ENCODE peak calls at places on chromosomes 3 and 15, in four cellular contexts. Y is cardiac muscle cell, R is endothelial cell, Z is PC-3. X is an unnamed sample.

GRCh38 chr15:76974456-76975083 is 20.4 kb upstream of the PSTPIP1 start:
- DNase-seq in R (no peak), Z (no peak), Y (no peak), X (no peak)

GRCh38 chr15:70376031-70376928 is 278.6 kb upstream of the TLE3 start:
- DNase-seq in Z (no peak), R (no peak), Y (no peak), X (no peak)

GRCh38 chr3:185796431-185797107 is 28.3 kb downstream of the IGF2BP2 start:
- DNase-seq in R (no peak), Z (peak; percentile 100), Y (no peak), X (no peak)

GRCh38 chr3:138861755-138862333 is 27.1 kb upstream of the PIK3CB start:
- DNase-seq in Y (no peak), R (peak; percentile 5), Z (no peak), X (no peak)

GRCh38 chr3:195467641-195468390 is 25.0 kb upstream of the ACAP2 start:
- DNase-seq in Z (no peak), R (no peak), Y (no peak), X (no peak)

GRCh38 chr3:122343654-122344053 is 18.6 kb downstream of the CSTA start:
- DNase-seq in Z (peak; percentile 49), Y (no peak), R (no peak), X (no peak)

GRCh38 chr3:183941216-183941615 is 56.5 kb upstream of the PARL start:
- DNase-seq in Z (no peak), R (no peak), Y (no peak), X (no peak)

GRCh38 chr3:64295594-64295993 is 70.3 kb upstream of the PRICKLE2 start:
- DNase-seq in Z (peak; percentile 67), R (no peak), Y (no peak), X (no peak)

GRCh38 chr3:97713634-97714033 is 50.9 kb upstream of the ARL6 start:
- DNase-seq in Z (no peak), Y (no peak), R (no peak), X (no peak)

DNA sequence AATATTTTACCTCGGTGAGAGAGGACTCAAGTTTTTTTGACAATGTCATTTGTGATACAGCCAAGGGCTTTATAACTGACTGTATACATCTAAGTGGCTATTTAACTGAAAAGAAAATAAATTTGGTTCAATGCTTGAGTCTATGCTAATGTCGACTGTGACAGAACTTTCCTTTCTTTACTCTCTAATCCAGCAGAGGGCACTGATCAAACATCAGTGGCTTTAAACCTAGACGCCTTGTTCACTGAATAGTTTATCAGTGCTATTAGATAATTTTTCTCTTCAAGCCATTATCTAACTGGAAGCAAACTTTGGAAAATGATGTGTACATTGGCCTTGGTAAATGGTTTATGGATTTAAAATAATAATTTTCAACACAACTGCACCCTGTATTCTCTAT is 285.1 kb downstream of the CHL1 start:
- DNase-seq in Z (peak; percentile 30), Y (no peak), R (no peak), X (no peak)
- TF ChIP-seq CTCF in Z (peak; percentile 57), Y (peak; percentile 25), R (no peak), X (no peak)

GRCh38 chr3:127590593-127591477 is at the start of gene TPRA1:
- DNase-seq in Z (peak; percentile 92), Y (peak; percentile 97), R (peak; percentile 68), X (peak; percentile 46)
- TF ChIP-seq CTCF in Z (peak; percentile 31), Y (no peak), R (no peak), X (no peak)

GRCh38 chr15:67928666-67929065 is 88.8 kb upstream of the RNU6-1 start:
- DNase-seq in Y (no peak), R (no peak), Z (no peak), X (no peak)

GRCh38 chr15:67935244-67935643 is 95.4 kb upstream of the RNU6-1 start:
- DNase-seq in Y (no peak), R (no peak), Z (no peak), X (no peak)

GRCh38 chr15:67927501-67928156 is 87.8 kb upstream of the RNU6-1 start:
- DNase-seq in Z (peak; percentile 28), Y (peak; percentile 91), R (no peak), X (no peak)

GRCh38 chr15:67931861-67932260 is 92.0 kb upstream of the RNU6-1 start:
- DNase-seq in Y (no peak), Z (peak; percentile 12), R (no peak), X (no peak)

GRCh38 chr15:67930720-67931119 is 90.9 kb upstream of the RNU6-1 start:
- DNase-seq in Y (no peak), Z (no peak), R (no peak), X (no peak)
- TF ChIP-seq CTCF in Y (no peak), Z (no peak), R (no peak), X (no peak)

DNA sequence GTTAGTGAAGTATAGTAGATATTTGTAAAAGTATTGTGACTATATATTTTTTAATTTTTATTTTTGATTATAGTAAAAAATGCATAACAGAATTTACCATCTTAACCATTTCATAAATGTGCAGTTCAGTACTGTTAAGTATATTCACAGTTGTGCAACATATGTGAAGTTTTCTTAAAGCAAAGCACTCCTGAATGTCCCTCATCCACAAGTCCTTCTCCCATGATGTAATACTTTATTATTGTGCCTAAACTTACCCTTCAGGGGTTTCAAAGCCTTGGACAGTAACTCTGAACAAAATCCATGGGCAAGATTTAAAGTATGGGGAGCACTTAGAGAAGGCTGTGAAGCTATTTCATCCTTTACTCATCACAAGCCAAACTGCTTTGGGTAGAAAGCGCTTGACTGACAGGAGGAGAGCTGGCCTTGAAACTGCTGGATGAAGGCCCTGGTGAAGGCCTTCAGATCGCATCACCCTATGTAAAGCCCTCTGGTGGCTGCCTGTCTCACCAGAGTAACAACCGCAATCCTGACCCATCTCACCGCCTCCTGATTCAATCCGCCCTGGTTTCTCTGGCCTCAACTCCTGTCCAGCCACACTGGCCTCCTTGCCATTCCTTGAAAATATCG is 28.0 kb downstream of the LSM3 start:
- DNase-seq in Y (no peak), R (no peak), Z (no peak), X (no peak)
- TF ChIP-seq CTCF in Y (no peak), R (no peak), Z (peak; percentile 28), X (no peak)

X was measured in omental fat pad.